ENCODE peak calls at places on chromosomes 3 and 15, in five cellular contexts. S, Y, K, H and T are unnamed samples.

GRCh38 chr3:16417945-16418739 is 95.4 kb downstream of the RFTN1 start:
- DNase-seq in S (no peak), Y (no peak), K (no peak), H (no peak), T (no peak)

GRCh38 chr3:98770261-98771039 is 7.3 kb downstream of the ST3GAL6 start:
- DNase-seq in S (no peak), Y (no peak), K (no peak), H (no peak), T (no peak)

GRCh38 chr3:15207836-15208504 is 1.9 kb downstream of the CAPN7 start:
- DNase-seq in S (no peak), Y (no peak), K (peak; percentile 3), H (no peak), T (no peak)

GRCh38 chr15:69893863-69894262 is 203.9 kb downstream of the TLE3 start:
- DNase-seq in S (no peak), Y (peak; percentile 72), K (no peak), H (no peak), T (no peak)

GRCh38 chr15:51163843-51164242 is 69.1 kb upstream of the TNFAIP8L3 start:
- DNase-seq in S (no peak), Y (no peak), K (no peak), H (no peak), T (no peak)

GRCh38 chr3:15754047-15754446 is 43.7 kb downstream of the ANKRD28 start:
- DNase-seq in S (peak; percentile 65), Y (no peak), K (no peak), H (no peak), T (no peak)

GRCh38 chr3:141280086-141280485 is 48.5 kb downstream of the PXYLP1 start:
- DNase-seq in S (no peak), Y (peak; percentile 85), K (no peak), H (no peak), T (no peak)

GRCh38 chr15:84852212-84852611 is 32.2 kb upstream of the SLC28A1 start:
- DNase-seq in S (no peak), Y (no peak), K (no peak), H (no peak), T (no peak)

GRCh38 chr3:81339040-81339845 is 422.2 kb downstream of the GBE1 start:
- DNase-seq in S (peak; percentile 88), Y (no peak), K (peak; percentile 48), H (no peak), T (no peak)

GRCh38 chr15:66851226-66852063 is 149.4 kb downstream of the SMAD6 start:
- DNase-seq in S (peak; percentile 72), Y (peak; percentile 93), K (peak; percentile 78), H (peak; percentile 45), T (peak; percentile 57)

GRCh38 chr3:48194446-48195071 is 6.3 kb upstream of the CDC25A start:
- DNase-seq in S (peak; percentile 89), Y (no peak), K (peak; percentile 63), H (no peak), T (no peak)

GRCh38 chr3:136036306-136036705 is 70.8 kb downstream of the PPP2R3A start:
- DNase-seq in S (no peak), Y (no peak), K (no peak), H (no peak), T (no peak)

GRCh38 chr15:38873151-38873550 is 308.5 kb upstream of the RASGRP1 start:
- DNase-seq in S (peak; percentile 17), Y (no peak), K (no peak), H (no peak), T (no peak)

GRCh38 chr3:4983739-4984510 is 4.7 kb downstream of the BHLHE40 start:
- DNase-seq in S (peak; percentile 87), Y (peak; percentile 81), K (peak; percentile 76), H (peak; percentile 74), T (peak; percentile 76)

GRCh38 chr3:197711973-197712707 is 24.6 kb downstream of the RUBCN start:
- DNase-seq in S (peak; percentile 99), Y (peak; percentile 92), K (peak; percentile 98), H (peak; percentile 89), T (peak; percentile 78)

GRCh38 chr3:31354373-31354772 is 178.4 kb upstream of the STT3B start:
- DNase-seq in S (peak; percentile 38), Y (no peak), K (no peak), H (no peak), T (no peak)

GRCh38 chr3:172129868-172130751 is 90.7 kb downstream of the FNDC3B start:
- DNase-seq in S (peak; percentile 98), Y (peak; percentile 97), K (peak; percentile 94), H (peak; percentile 96), T (peak; percentile 49)

GRCh38 chr3:162722336-162722735 is 1225.7 kb downstream of the OTOL1 start:
- DNase-seq in S (no peak), Y (no peak), K (no peak), H (no peak), T (no peak)

GRCh38 chr3:72255736-72256559 is 471.0 kb upstream of the PROK2 start:
- DNase-seq in S (no peak), Y (peak; percentile 82), K (peak; percentile 26), H (no peak), T (peak; percentile 41)

GRCh38 chr15:24945711-24946110 is 9.1 kb upstream of the SNRPN start:
- DNase-seq in S (no peak), Y (no peak), K (no peak), H (no peak), T (no peak)

GRCh38 chr3:49339593-49339946 is 283 bp downstream of the USP4 start:
- DNase-seq in S (no peak), Y (no peak), K (no peak), H (no peak), T (peak; percentile 14)

GRCh38 chr3:190575441-190576190 is 61.7 kb downstream of the IL1RAP start:
- DNase-seq in S (no peak), Y (no peak), K (no peak), H (no peak), T (no peak)

GRCh38 chr15:65653781-65654521 is 32.2 kb downstream of the SLC24A1 start:
- DNase-seq in S (no peak), Y (no peak), K (peak; percentile 61), H (no peak), T (no peak)

GRCh38 chr3:125300416-125300815 is 74.7 kb downstream of the ZNF148 start:
- DNase-seq in S (peak; percentile 71), Y (no peak), K (no peak), H (peak; percentile 20), T (no peak)

GRCh38 chr3:9778518-9779129 is 8.9 kb upstream of the CAMK1 start:
- DNase-seq in S (no peak), Y (no peak), K (no peak), H (no peak), T (no peak)

GRCh38 chr3:9780451-9780797 is 10.7 kb upstream of the CAMK1 start:
- DNase-seq in S (no peak), Y (no peak), K (no peak), H (no peak), T (no peak)

GRCh38 chr3:9779197-9779596 is 9.4 kb upstream of the CAMK1 start:
- DNase-seq in S (no peak), Y (no peak), K (no peak), H (no peak), T (no peak)

GRCh38 chr3:9780920-9781319 is 11.2 kb upstream of the CAMK1 start:
- DNase-seq in S (no peak), Y (no peak), K (no peak), H (no peak), T (no peak)

GRCh38 chr3:9779721-9780450 is 10.1 kb upstream of the CAMK1 start:
- DNase-seq in S (no peak), Y (no peak), K (no peak), H (no peak), T (no peak)
- H3K27ac ChIP-seq in S (no peak overlapping the region), Y (no peak overlapping the region), K (no peak overlapping the region), H (no peak overlapping the region), T (peak overlapping the region; percentile 49)

GRCh38 chr3:27345959-27346865 is 23.0 kb downstream of the NEK10 start:
- DNase-seq in S (peak; percentile 75), Y (no peak), K (no peak), H (no peak), T (no peak)
- H3K27ac ChIP-seq in S (no peak overlapping the region), Y (no peak overlapping the region), K (no peak overlapping the region), H (no peak overlapping the region), T (no peak overlapping the region)

GRCh38 chr15:98715401-98715800 is 67.1 kb downstream of the IGF1R start:
- DNase-seq in S (no peak), Y (peak; percentile 75), K (no peak), H (no peak), T (no peak)
- H3K27ac ChIP-seq in S (no peak overlapping the region), Y (peak overlapping the region; percentile 76), K (no peak overlapping the region), H (no peak overlapping the region), T (no peak overlapping the region)

GRCh38 chr15:98946301-98947255 is 61.0 kb downstream of the PGPEP1L start:
- DNase-seq in S (no peak), Y (peak; percentile 92), K (peak; percentile 68), H (no peak), T (no peak)

GRCh38 chr15:98941595-98942255 is 65.9 kb downstream of the PGPEP1L start:
- DNase-seq in S (peak; percentile 16), Y (no peak), K (no peak), H (no peak), T (no peak)

GRCh38 chr15:98939311-98940080 is 68.1 kb downstream of the PGPEP1L start:
- DNase-seq in S (no peak), Y (peak; percentile 54), K (no peak), H (no peak), T (no peak)

GRCh38 chr15:98943609-98944111 is 63.9 kb downstream of the PGPEP1L start:
- DNase-seq in S (no peak), Y (no peak), K (no peak), H (no peak), T (no peak)

DNA sequence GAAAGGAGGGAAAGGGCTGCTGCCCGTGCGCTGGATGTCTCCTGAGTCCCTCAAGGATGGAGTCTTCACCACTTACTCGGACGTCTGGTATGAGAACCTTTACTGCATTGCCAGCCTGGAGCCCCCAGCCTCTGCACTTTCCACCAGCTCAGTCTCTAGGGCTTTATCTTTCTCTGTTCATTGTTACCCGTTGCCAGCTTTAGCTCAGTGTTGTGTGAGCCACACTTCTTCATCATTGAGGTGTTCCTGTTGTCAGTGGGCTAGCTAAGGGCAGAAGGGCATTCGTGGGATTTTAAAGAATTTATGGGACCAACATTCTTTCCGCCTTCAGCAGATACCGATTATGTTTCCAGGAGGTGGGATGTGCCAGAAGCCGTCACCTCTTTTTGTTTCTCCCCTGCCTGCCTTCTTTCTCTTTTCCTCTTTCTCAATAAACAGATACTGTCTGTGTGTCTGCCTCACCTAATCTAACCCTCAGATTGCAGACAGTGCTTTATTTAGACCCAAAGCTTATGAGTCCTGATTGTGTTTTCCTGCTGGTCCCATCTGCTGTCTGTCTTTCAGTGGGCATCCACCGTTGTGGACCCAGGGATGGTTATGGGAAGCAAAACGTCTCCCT is 64.5 kb downstream of the PGPEP1L start:
- DNase-seq in S (no peak), Y (no peak), K (no peak), H (no peak), T (no peak)
- H3K27ac ChIP-seq in S (no peak overlapping the region), Y (peak overlapping the region; percentile 83), K (no peak overlapping the region), H (peak overlapping the region; percentile 39), T (no peak overlapping the region)

GRCh38 chr3:37028329-37028728 is 35.0 kb downstream of the MLH1 start:
- DNase-seq in S (no peak), Y (no peak), K (peak; percentile 18), H (no peak), T (no peak)

GRCh38 chr3:37031115-37031682 is 37.9 kb downstream of the MLH1 start:
- DNase-seq in S (no peak), Y (no peak), K (no peak), H (no peak), T (no peak)

GRCh38 chr3:37030573-37030972 is 37.3 kb downstream of the MLH1 start:
- DNase-seq in S (no peak), Y (no peak), K (peak; percentile 30), H (no peak), T (no peak)

GRCh38 chr3:37029516-37030163 is 36.3 kb downstream of the MLH1 start:
- DNase-seq in S (no peak), Y (no peak), K (no peak), H (no peak), T (no peak)

GRCh38 chr3:37029111-37029510 is 35.8 kb downstream of the MLH1 start:
- DNase-seq in S (no peak), Y (no peak), K (no peak), H (no peak), T (no peak)
- H3K27ac ChIP-seq in S (no peak overlapping the region), Y (peak overlapping the region; percentile 71), K (no peak overlapping the region), H (no peak overlapping the region), T (no peak overlapping the region)